ENCODE peak calls at places on chromosomes 2 and 18, in eight cellular contexts. W, U, Y, F, T, G, V and Q are unnamed samples. For H3K27me3 and H3K36me3, the result is how much of the 10 kb centered on the place peaks cover.

GRCh38 chr18:55310863-55311262 is 277.1 kb downstream of the TCF4 start:
- DNase-seq in T (no peak), Y (no peak), F (no peak), U (no peak), W (no peak), G (no peak), V (no peak), Q (no peak)

GRCh38 chr2:233051241-233052149 is 8.6 kb upstream of the INPP5D start:
- DNase-seq in G (peak), U (no peak), V (peak), F (peak), Y (no peak), W (peak), T (peak), Q (peak)

GRCh38 chr18:51656249-51656648 is 458.8 kb upstream of the MEX3C start:
- DNase-seq in T (no peak), U (no peak), G (no peak), W (no peak), F (no peak), Y (no peak), V (no peak), Q (no peak)

GRCh38 chr18:74745658-74746403 is 148.2 kb downstream of the ZNF407 start:
- DNase-seq in T (peak), G (no peak), F (no peak), Y (peak), W (no peak), V (no peak), U (no peak), Q (no peak)

GRCh38 chr2:215567504-215567903 is 131.6 kb upstream of the FN1 start:
- DNase-seq in F (no peak), T (no peak), Y (no peak), V (no peak), W (no peak), G (no peak), U (no peak), Q (no peak)

GRCh38 chr2:97781981-97782380 is 68.6 kb downstream of the ZAP70 start:
- DNase-seq in T (no peak), Y (no peak), V (no peak), G (no peak), W (no peak), U (no peak), F (no peak), Q (no peak)

GRCh38 chr2:101145406-101145805 is 5.8 kb downstream of the TBC1D8 start:
- DNase-seq in Y (no peak), T (peak), F (no peak), W (peak), G (no peak), U (no peak), V (peak), Q (peak)

GRCh38 chr18:35143615-35144596 is 96.9 kb upstream of the ZNF397 start:
- DNase-seq in G (no peak), F (no peak), V (peak), Y (peak), U (peak), T (peak), W (peak), Q (peak)

DNA sequence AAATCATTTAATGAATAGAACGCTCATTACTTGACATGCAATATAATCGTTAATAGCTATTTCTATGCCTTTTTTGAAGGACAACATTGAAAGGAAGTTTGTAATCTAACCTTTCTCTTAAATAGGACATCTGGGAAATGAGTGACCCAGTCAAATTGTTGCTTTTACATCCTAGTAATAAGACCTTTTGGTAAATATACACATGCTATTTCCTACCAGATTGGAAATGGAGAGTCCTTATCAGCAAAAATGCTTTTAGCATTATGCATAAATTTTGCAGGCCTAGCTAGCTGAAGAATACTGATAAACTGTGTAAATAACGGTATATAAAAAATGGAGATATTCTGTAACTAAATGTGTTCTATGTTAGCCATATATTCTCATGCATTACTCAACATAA is 567.3 kb upstream of the DSEL start:
- DNase-seq in G (no peak), Y (no peak), U (no peak), T (no peak), W (no peak), V (no peak), F (no peak), Q (no peak)
- H3K27me3 ChIP-seq in G (under half), Y (under half), U (under half), T (under half), W (under half), V (under half), F (under half), Q (under half)

DNA sequence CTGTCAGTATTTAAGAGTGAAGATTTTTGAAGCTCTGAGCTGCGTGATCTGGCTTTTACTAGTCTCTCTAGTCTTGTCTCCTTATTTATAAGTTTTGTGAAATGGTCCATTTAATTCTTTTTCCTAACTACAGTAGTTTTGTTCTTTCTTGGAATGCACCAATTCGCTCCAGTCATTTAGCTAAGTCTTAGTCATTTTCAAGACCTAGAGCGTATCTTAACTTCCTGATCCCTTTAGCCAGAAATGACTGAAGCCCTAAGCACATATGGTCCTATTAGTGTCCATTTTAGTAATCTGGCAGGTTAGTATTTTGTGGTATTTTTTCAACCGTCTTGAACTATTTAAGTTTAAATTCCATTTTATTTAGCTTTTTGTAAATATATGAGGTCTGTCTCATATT is 3.6 kb downstream of the BIRC6 start:
- DNase-seq in G (no peak), V (no peak), W (no peak), Y (no peak), U (no peak), T (no peak), F (no peak), Q (no peak)
- H3K4me3 ChIP-seq in G (no peak), V (peak), W (no peak), Y (no peak), U (no peak), T (no peak), F (no peak), Q (no peak)

GRCh38 chr2:54897420-54898310 is 152.6 kb downstream of the RTN4 start:
- DNase-seq in V (no peak), Y (no peak), G (no peak), F (no peak), U (no peak), W (no peak), T (no peak), Q (no peak)

GRCh38 chr2:54898451-54899226 is 151.6 kb downstream of the RTN4 start:
- DNase-seq in G (no peak), F (no peak), V (no peak), Y (no peak), T (no peak), W (no peak), U (no peak), Q (no peak)

GRCh38 chr2:54891901-54892300 is 158.3 kb downstream of the RTN4 start:
- DNase-seq in U (no peak), F (no peak), Y (no peak), T (no peak), G (no peak), V (no peak), W (no peak), Q (no peak)

GRCh38 chr2:54894467-54894866 is 155.8 kb downstream of the RTN4 start:
- DNase-seq in W (no peak), F (no peak), Y (no peak), G (no peak), U (no peak), V (no peak), T (no peak), Q (no peak)

DNA sequence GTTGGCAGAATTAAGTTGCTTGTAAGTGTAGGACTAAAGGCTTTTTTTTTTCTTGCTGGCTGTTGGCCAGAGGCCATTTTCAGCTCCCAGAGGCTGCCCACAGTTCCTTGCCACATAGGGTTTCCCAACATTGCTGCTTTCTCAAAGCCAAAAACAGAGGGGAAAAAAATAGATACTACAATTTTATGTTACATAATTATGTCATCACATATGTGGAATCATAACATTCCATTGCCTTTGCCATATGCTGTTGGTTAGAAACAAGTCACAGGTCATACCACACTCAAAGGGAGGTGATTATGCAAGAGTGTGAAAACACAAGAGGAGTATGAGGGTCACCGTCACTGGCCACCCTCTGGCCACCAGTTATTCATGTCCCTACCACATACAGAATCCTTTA is 154.5 kb downstream of the RTN4 start:
- DNase-seq in Y (no peak), G (no peak), W (no peak), U (no peak), V (no peak), F (no peak), T (no peak), Q (no peak)
- H3K36me3 ChIP-seq in Y (under half), G (under half), W (under half), U (under half), V (under half), F (under half), T (under half), Q (under half)

DNA sequence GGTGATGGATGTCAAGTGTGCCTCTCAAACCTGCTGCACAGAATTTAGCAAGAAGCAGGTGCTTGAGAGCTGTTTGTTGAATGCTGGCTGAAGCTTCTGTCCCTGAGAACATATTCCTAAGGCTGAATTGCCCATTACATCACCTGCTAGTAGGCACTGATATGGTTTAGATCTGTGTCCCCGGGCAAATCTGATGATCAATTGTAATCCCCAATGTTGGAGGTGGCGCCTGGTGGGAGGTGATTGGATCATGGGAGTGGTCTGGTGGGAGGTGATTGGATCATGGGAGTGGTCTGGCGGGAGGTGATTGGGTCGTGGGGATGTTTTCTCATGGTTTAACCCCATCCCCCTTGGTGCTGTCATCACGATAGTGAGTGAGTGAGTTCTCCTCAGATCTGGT is 128.0 kb downstream of the HRH4 start:
- DNase-seq in Y (no peak), F (no peak), V (no peak), W (no peak), U (no peak), T (no peak), G (no peak), Q (no peak)
- H3K27me3 ChIP-seq in Y (under half), F (under half), V (under half), W (under half), U (under half), T (under half), G (under half), Q (under half)

GRCh38 chr2:19361325-19361990 is 3.0 kb upstream of the OSR1 start:
- DNase-seq in F (peak), U (no peak), G (peak), T (no peak), V (peak), Y (no peak), W (peak), Q (peak)

GRCh38 chr2:19362094-19362649 is 3.7 kb upstream of the OSR1 start:
- DNase-seq in V (no peak), T (peak), Y (no peak), G (no peak), U (no peak), F (no peak), W (no peak), Q (no peak)

GRCh38 chr2:19360266-19360665 is 1.8 kb upstream of the OSR1 start:
- DNase-seq in W (no peak), F (no peak), U (no peak), Y (no peak), V (no peak), G (no peak), T (no peak), Q (no peak)

GRCh38 chr2:19359456-19359855 is 1.0 kb upstream of the OSR1 start:
- DNase-seq in U (no peak), W (no peak), G (no peak), V (no peak), F (no peak), T (no peak), Y (no peak), Q (no peak)

GRCh38 chr2:19360881-19361321 is 2.5 kb upstream of the OSR1 start:
- DNase-seq in V (no peak), U (no peak), W (peak), G (no peak), Y (no peak), F (no peak), T (no peak), Q (no peak)
- H3K4me3 ChIP-seq in V (peak), U (peak), W (peak), G (no peak), Y (no peak), F (peak), T (no peak), Q (peak)

DNA sequence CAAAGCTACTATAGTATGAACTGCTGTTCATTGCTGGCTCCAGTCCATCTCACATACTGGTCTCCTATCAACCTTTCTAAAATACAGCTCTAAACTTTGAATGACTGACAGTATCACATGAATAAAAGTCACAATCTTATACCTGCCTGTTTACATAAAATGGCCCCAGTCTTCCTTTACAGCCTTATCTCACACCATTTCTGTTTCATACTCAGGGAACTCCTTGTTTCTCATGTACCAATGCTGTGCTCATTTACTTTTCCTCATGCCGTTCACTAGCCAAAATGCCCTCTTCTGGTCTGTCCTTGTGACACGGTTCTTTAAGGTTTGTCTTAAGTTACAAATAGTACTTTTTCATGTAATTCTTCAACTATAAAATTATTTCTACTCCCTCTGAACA is 6.2 kb downstream of the ATP5MC3 start:
- DNase-seq in U (no peak), Y (no peak), W (no peak), T (no peak), V (no peak), F (no peak), G (no peak), Q (no peak)
- H3K36me3 ChIP-seq in U (under half), Y (under half), W (under half), T (under half), V (under half), F (under half), G (under half), Q (under half)

DNA sequence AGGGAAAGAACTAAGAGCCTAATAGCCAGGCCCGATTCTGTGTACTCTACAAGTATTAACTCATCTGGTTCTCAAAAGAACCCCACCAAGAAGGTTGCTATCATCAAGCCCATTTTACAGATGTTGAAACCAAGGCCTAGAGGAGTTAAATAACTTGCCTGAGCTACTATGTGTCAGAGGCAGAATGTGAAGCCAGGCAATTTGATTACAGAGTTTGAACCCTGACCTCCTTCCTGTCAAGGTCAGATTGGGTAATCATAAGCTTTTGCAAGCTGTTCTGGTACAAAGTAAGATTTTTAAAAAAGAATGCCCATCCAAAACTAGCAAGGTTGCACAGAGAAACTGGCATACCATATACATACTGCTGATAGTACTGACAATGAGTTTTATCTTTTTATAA is 227.1 kb downstream of the HAUS1 start:
- DNase-seq in V (peak), T (no peak), U (no peak), F (no peak), Y (no peak), W (no peak), G (no peak), Q (no peak)
- H3K27me3 ChIP-seq in V (under half), T (under half), U (under half), F (under half), Y (half or more), W (under half), G (under half), Q (under half)

GRCh38 chr2:234979204-234980167 is 27.7 kb downstream of the SH3BP4 start:
- DNase-seq in G (no peak), Y (no peak), W (no peak), U (no peak), V (no peak), F (no peak), T (no peak), Q (no peak)

GRCh38 chr2:234982096-234982834 is 30.4 kb downstream of the SH3BP4 start:
- DNase-seq in T (no peak), Y (no peak), G (no peak), V (no peak), W (no peak), F (no peak), U (no peak), Q (no peak)

GRCh38 chr2:234981197-234982095 is 29.6 kb downstream of the SH3BP4 start:
- DNase-seq in F (peak), W (peak), U (peak), G (no peak), V (peak), Y (peak), T (peak), Q (peak)

GRCh38 chr2:234978466-234979203 is 26.8 kb downstream of the SH3BP4 start:
- DNase-seq in Y (no peak), G (no peak), V (no peak), U (no peak), F (no peak), T (peak), W (no peak), Q (no peak)

DNA sequence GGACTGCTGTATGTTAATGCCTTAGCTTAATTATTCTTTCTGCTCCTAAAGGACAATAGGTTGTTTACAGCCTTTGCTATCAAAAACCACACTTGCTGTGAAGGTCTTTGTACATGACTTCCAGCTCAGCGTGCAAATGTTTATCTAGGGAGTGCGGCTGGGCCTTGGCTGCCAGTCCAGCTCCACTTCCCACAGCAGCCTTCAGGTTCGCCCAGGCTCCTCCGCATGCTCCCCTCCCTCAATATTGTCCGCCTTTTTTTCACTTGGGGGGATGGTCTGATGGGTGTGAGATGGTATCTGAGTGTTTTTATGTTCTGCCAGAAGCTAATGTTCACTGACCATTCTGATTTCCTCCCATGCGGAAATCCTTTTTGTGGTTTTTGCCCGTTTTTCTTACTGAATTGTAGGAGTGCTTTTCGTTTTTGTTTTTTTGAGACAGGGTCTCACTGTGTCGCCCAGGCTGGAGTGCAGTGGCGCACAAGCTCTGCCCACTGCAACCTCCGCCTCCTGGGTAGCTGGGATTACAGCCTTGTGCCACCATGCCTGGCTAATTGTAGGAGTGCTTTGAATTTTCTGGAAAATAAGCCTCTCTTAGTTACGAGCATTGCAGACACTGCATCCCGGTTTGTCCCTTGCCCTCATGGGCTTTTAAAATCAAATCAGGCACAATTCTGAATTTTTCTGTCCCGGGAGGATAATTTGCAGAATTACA is 28.8 kb downstream of the SH3BP4 start:
- DNase-seq in W (no peak), V (no peak), F (no peak), T (no peak), G (no peak), U (no peak), Y (peak), Q (no peak)
- H3K4me3 ChIP-seq in W (no peak), V (peak), F (peak), T (no peak), G (no peak), U (no peak), Y (no peak), Q (no peak)

DNA sequence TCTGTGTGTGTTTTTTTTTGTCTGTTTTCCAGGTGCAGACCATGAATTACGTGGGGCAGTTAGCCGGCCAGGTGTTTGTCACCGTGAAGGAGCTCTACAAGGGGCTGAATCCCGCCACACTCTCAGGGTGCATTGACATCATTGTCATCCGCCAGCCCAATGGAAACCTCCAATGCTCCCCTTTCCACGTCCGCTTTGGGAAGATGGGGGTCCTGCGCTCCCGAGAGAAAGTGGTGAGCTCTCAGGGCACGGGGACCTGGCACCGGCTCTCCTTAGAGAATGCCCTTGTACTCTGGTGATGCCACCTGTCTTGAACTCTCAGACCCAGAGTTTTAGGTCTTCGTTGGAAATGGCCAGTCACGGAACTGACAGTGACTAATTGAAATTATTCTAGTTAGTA is 19.1 kb downstream of the LPIN1 start:
- DNase-seq in T (no peak), G (peak), Y (no peak), V (no peak), U (no peak), W (no peak), F (no peak), Q (no peak)
- H3K36me3 ChIP-seq in T (under half), G (under half), Y (under half), V (under half), U (under half), W (under half), F (under half), Q (under half)